ENCODE peak calls at places on chromosome 7, in seven cellular contexts. B is fibroblast of pulmonary artery; D is SJSA1; I is stimulated activated CD8-positive, alpha-beta memory T cell treated with anti-CD3 and anti-CD28 coated beads, Interleukin-4, amount 100 ng/mL, for 1 hour; F is Peyer's patch; M is brain microvascular endothelial cell; E is HuH-7.5. H is an unnamed sample.

GRCh38 chr7:71497233-71497946 is 365.4 kb downstream of the GALNT17 start:
- DNase-seq in B (no peak), D (no peak), I (no peak), F (no peak), M (no peak), E (no peak), H (no peak)

GRCh38 chr7:5596046-5596895 is 172.6 kb upstream of the TNRC18 start:
- DNase-seq in B (peak), D (peak), I (no peak), F (peak), M (peak), E (no peak), H (no peak)

GRCh38 chr7:14851610-14852009 is 50.9 kb downstream of the DGKB start:
- DNase-seq in B (peak), D (no peak), I (no peak), F (no peak), M (peak), E (no peak), H (no peak)

GRCh38 chr7:7176421-7177043 is 5.8 kb upstream of the C1GALT1 start:
- DNase-seq in B (peak), D (peak), I (no peak), F (no peak), M (peak), E (no peak), H (no peak)

GRCh38 chr7:28442540-28443420 is 30.5 kb downstream of the CREB5 start:
- DNase-seq in B (no peak), D (no peak), I (no peak), F (no peak), M (no peak), E (no peak), H (no peak)

GRCh38 chr7:32347244-32347828 is 142.8 kb downstream of the LSM5 start:
- DNase-seq in B (peak), D (peak), I (no peak), F (no peak), M (peak), E (no peak), H (no peak)

GRCh38 chr7:136868496-136869005 is at the start of gene CHRM2:
- DNase-seq in B (peak), D (peak), I (no peak), F (no peak), M (no peak), E (no peak), H (no peak)

GRCh38 chr7:70193514-70193913 is 595.2 kb downstream of the AUTS2 start:
- DNase-seq in B (peak), D (no peak), I (no peak), F (no peak), M (no peak), E (no peak), H (no peak)

GRCh38 chr7:127064-127598 is 65.2 kb upstream of the FAM20C start:
- DNase-seq in B (no peak), D (no peak), I (no peak), F (no peak), M (no peak), E (no peak), H (no peak)

GRCh38 chr7:13981070-13981469 is 8.4 kb downstream of the ETV1 start:
- DNase-seq in B (peak), D (peak), I (no peak), F (no peak), M (peak), E (no peak), H (no peak)

GRCh38 chr7:157710396-157710795 is 373.6 kb downstream of the DNAJB6 start:
- DNase-seq in B (no peak), D (no peak), I (no peak), F (no peak), M (no peak), E (no peak), H (no peak)

GRCh38 chr7:99011706-99012404 is 132.1 kb downstream of the SMURF1 start:
- DNase-seq in B (no peak), D (no peak), I (no peak), F (peak), M (no peak), E (no peak), H (no peak)

GRCh38 chr7:101868191-101868950 is 50.9 kb downstream of the CUX1 start:
- DNase-seq in B (no peak), D (no peak), I (no peak), F (no peak), M (no peak), E (no peak), H (no peak)

GRCh38 chr7:44411306-44411705 is 79.2 kb downstream of the NUDCD3 start:
- DNase-seq in B (no peak), D (no peak), I (no peak), F (no peak), M (no peak), E (no peak), H (no peak)

GRCh38 chr7:133139350-133139749 is 57.5 kb upstream of the CHCHD3 start:
- DNase-seq in B (peak), D (no peak), I (no peak), F (no peak), M (peak), E (no peak), H (no peak)

GRCh38 chr7:70694357-70694908 is 437.5 kb upstream of the GALNT17 start:
- DNase-seq in B (peak), D (no peak), I (no peak), F (no peak), M (peak), E (peak), H (no peak)

GRCh38 chr7:34821965-34822558 is 164.0 kb downstream of the NPSR1 start:
- DNase-seq in B (no peak), D (no peak), I (no peak), F (no peak), M (no peak), E (no peak), H (no peak)

GRCh38 chr7:87328281-87328680 is 17.2 kb upstream of the CROT start:
- DNase-seq in B (peak), D (no peak), I (no peak), F (no peak), M (no peak), E (no peak), H (no peak)

GRCh38 chr7:129569326-129569725 is 42.2 kb upstream of the NRF1 start:
- DNase-seq in B (no peak), D (no peak), I (no peak), F (no peak), M (no peak), E (no peak), H (no peak)

GRCh38 chr7:21902240-21902639 is 43.5 kb downstream of the CDCA7L start:
- DNase-seq in B (peak), D (peak), I (no peak), F (no peak), M (peak), E (no peak), H (no peak)

GRCh38 chr7:51263631-51264484 is 52.8 kb downstream of the COBL start:
- DNase-seq in B (no peak), D (no peak), I (no peak), F (no peak), M (no peak), E (no peak), H (no peak)

GRCh38 chr7:74029991-74030415 is 2.0 kb downstream of the ELN start:
- DNase-seq in B (no peak), D (no peak), I (no peak), F (no peak), M (no peak), E (no peak), H (no peak)

GRCh38 chr7:132580717-132581285 is 4.5 kb upstream of the PLXNA4 start:
- DNase-seq in B (peak), D (peak), I (peak), F (peak), M (peak), E (peak), H (peak)

GRCh38 chr7:84469034-84469433 is 274.4 kb upstream of the SEMA3A start:
- DNase-seq in B (peak), D (no peak), I (no peak), F (no peak), M (no peak), E (no peak), H (no peak)

GRCh38 chr7:138316421-138317043 is 143.5 kb upstream of the TRIM24 start:
- DNase-seq in B (peak), D (no peak), I (no peak), F (no peak), M (no peak), E (peak), H (no peak)

GRCh38 chr7:137816696-137817320 is 30.0 kb downstream of the DGKI start:
- DNase-seq in B (peak), D (no peak), I (no peak), F (no peak), M (no peak), E (no peak), H (no peak)

GRCh38 chr7:28329616-28330373 is 82.5 kb upstream of the CREB5 start:
- DNase-seq in B (peak), D (no peak), I (no peak), F (no peak), M (no peak), E (no peak), H (no peak)

GRCh38 chr7:38744746-38745145 is 113.6 kb upstream of the AMPH start:
- DNase-seq in B (peak), D (peak), I (no peak), F (no peak), M (peak), E (no peak), H (no peak)

GRCh38 chr7:79452032-79452494 is 1.4 kb downstream of the MAGI2 start:
- DNase-seq in B (peak), D (peak), I (no peak), F (peak), M (peak), E (peak), H (no peak)

GRCh38 chr7:112420236-112420945 is 29.9 kb upstream of the IFRD1 start:
- DNase-seq in B (no peak), D (peak), I (no peak), F (no peak), M (no peak), E (no peak), H (no peak)

GRCh38 chr7:108824840-108825540 is 255.3 kb downstream of the DNAJB9 start:
- DNase-seq in B (peak), D (no peak), I (no peak), F (no peak), M (peak), E (no peak), H (no peak)

GRCh38 chr7:32427769-32428291 is 62.4 kb downstream of the LSM5 start:
- DNase-seq in B (peak), D (peak), I (peak), F (no peak), M (peak), E (peak), H (peak)

H was measured in activated CD8-positive, alpha-beta memory T cell treated with anti-CD3 and anti-CD28 coated beads for 1 hour.